ENCODE peak calls at places on chromosomes 13 and 19, in five cellular contexts. One of them, this sample, is unnamed.

GRCh38 chr19:50626011-50626410 is 13.7 kb downstream of the SYT3 start:
- DNase-seq in activated T-cell treated with anti-CD3 and anti-CD28 coated beads for 48 hours: no peak
- DNase-seq in GM18507: no peak
- DNase-seq in stimulated activated CD4-positive, alpha-beta T cell treated with anti-CD3 and anti-CD28 coated beads, Interleukin-4, amount 100 ng/mL, for 24 hours: no peak
- DNase-seq in glutamatergic neuron: no peak
- DNase-seq in this sample: no peak

GRCh38 chr13:77697208-77698103 is at the start of gene SLAIN1:
- DNase-seq in activated T-cell treated with anti-CD3 and anti-CD28 coated beads for 48 hours: peak; percentile 77
- DNase-seq in GM18507: peak; percentile 82
- DNase-seq in stimulated activated CD4-positive, alpha-beta T cell treated with anti-CD3 and anti-CD28 coated beads, Interleukin-4, amount 100 ng/mL, for 24 hours: peak; percentile 82
- DNase-seq in glutamatergic neuron: peak; percentile 92
- DNase-seq in this sample: peak; percentile 88

GRCh38 chr13:59754411-59754810 is 409.3 kb downstream of the DIAPH3 start:
- DNase-seq in activated T-cell treated with anti-CD3 and anti-CD28 coated beads for 48 hours: no peak
- DNase-seq in GM18507: no peak
- DNase-seq in stimulated activated CD4-positive, alpha-beta T cell treated with anti-CD3 and anti-CD28 coated beads, Interleukin-4, amount 100 ng/mL, for 24 hours: no peak
- DNase-seq in glutamatergic neuron: no peak
- DNase-seq in this sample: no peak

GRCh38 chr13:89380101-89380500 is 1708.9 kb downstream of the SLITRK5 start:
- DNase-seq in activated T-cell treated with anti-CD3 and anti-CD28 coated beads for 48 hours: no peak
- DNase-seq in GM18507: no peak
- DNase-seq in stimulated activated CD4-positive, alpha-beta T cell treated with anti-CD3 and anti-CD28 coated beads, Interleukin-4, amount 100 ng/mL, for 24 hours: no peak
- DNase-seq in glutamatergic neuron: no peak
- DNase-seq in this sample: no peak

GRCh38 chr19:46648961-46649960 is 11.7 kb downstream of the DACT3 start:
- DNase-seq in activated T-cell treated with anti-CD3 and anti-CD28 coated beads for 48 hours: no peak
- DNase-seq in GM18507: no peak
- DNase-seq in stimulated activated CD4-positive, alpha-beta T cell treated with anti-CD3 and anti-CD28 coated beads, Interleukin-4, amount 100 ng/mL, for 24 hours: no peak
- DNase-seq in glutamatergic neuron: no peak
- DNase-seq in this sample: no peak

GRCh38 chr19:47860602-47861297 is 1.7 kb downstream of the TPRX2 start:
- DNase-seq in activated T-cell treated with anti-CD3 and anti-CD28 coated beads for 48 hours: no peak
- DNase-seq in GM18507: no peak
- DNase-seq in stimulated activated CD4-positive, alpha-beta T cell treated with anti-CD3 and anti-CD28 coated beads, Interleukin-4, amount 100 ng/mL, for 24 hours: no peak
- DNase-seq in glutamatergic neuron: no peak
- DNase-seq in this sample: no peak

GRCh38 chr13:111245781-111246384 is 74.6 kb upstream of the TEX29 start:
- DNase-seq in activated T-cell treated with anti-CD3 and anti-CD28 coated beads for 48 hours: no peak
- DNase-seq in GM18507: no peak
- DNase-seq in stimulated activated CD4-positive, alpha-beta T cell treated with anti-CD3 and anti-CD28 coated beads, Interleukin-4, amount 100 ng/mL, for 24 hours: no peak
- DNase-seq in glutamatergic neuron: no peak
- DNase-seq in this sample: no peak

GRCh38 chr19:57056972-57057371 is 62.8 kb upstream of the USP29 start:
- DNase-seq in activated T-cell treated with anti-CD3 and anti-CD28 coated beads for 48 hours: no peak
- DNase-seq in GM18507: no peak
- DNase-seq in stimulated activated CD4-positive, alpha-beta T cell treated with anti-CD3 and anti-CD28 coated beads, Interleukin-4, amount 100 ng/mL, for 24 hours: no peak
- DNase-seq in glutamatergic neuron: peak; percentile 39
- DNase-seq in this sample: no peak

GRCh38 chr13:94641432-94641941 is 39.8 kb downstream of the GPR180 start:
- DNase-seq in activated T-cell treated with anti-CD3 and anti-CD28 coated beads for 48 hours: no peak
- DNase-seq in GM18507: no peak
- DNase-seq in stimulated activated CD4-positive, alpha-beta T cell treated with anti-CD3 and anti-CD28 coated beads, Interleukin-4, amount 100 ng/mL, for 24 hours: no peak
- DNase-seq in glutamatergic neuron: no peak
- DNase-seq in this sample: no peak

GRCh38 chr19:5655412-5655811 is 24.9 kb downstream of the MICOS13 start:
- DNase-seq in activated T-cell treated with anti-CD3 and anti-CD28 coated beads for 48 hours: no peak
- DNase-seq in GM18507: no peak
- DNase-seq in stimulated activated CD4-positive, alpha-beta T cell treated with anti-CD3 and anti-CD28 coated beads, Interleukin-4, amount 100 ng/mL, for 24 hours: no peak
- DNase-seq in glutamatergic neuron: no peak
- DNase-seq in this sample: no peak

GRCh38 chr13:31588923-31589322 is 150.4 kb upstream of the RXFP2 start:
- DNase-seq in activated T-cell treated with anti-CD3 and anti-CD28 coated beads for 48 hours: no peak
- DNase-seq in GM18507: no peak
- DNase-seq in stimulated activated CD4-positive, alpha-beta T cell treated with anti-CD3 and anti-CD28 coated beads, Interleukin-4, amount 100 ng/mL, for 24 hours: no peak
- DNase-seq in glutamatergic neuron: no peak
- DNase-seq in this sample: no peak

GRCh38 chr13:93244141-93244917 is 17.7 kb downstream of the GPC6 start:
- DNase-seq in activated T-cell treated with anti-CD3 and anti-CD28 coated beads for 48 hours: no peak
- DNase-seq in GM18507: no peak
- DNase-seq in stimulated activated CD4-positive, alpha-beta T cell treated with anti-CD3 and anti-CD28 coated beads, Interleukin-4, amount 100 ng/mL, for 24 hours: no peak
- DNase-seq in glutamatergic neuron: no peak
- DNase-seq in this sample: no peak

GRCh38 chr13:84487681-84488080 is 605.4 kb upstream of the SLITRK1 start:
- DNase-seq in activated T-cell treated with anti-CD3 and anti-CD28 coated beads for 48 hours: no peak
- DNase-seq in GM18507: no peak
- DNase-seq in stimulated activated CD4-positive, alpha-beta T cell treated with anti-CD3 and anti-CD28 coated beads, Interleukin-4, amount 100 ng/mL, for 24 hours: no peak
- DNase-seq in glutamatergic neuron: no peak
- DNase-seq in this sample: no peak

This sample was measured in GM19239.